ENCODE peak calls at places on chromosome 4, in four cellular contexts. M is CD8-positive, alpha-beta memory T cell; J is heart right ventricle; E is brain microvascular endothelial cell. O is an unnamed sample.

GRCh38 chr4:106264331-106264728 is 51.7 kb downstream of the TBCK start:
- DNase-seq in M (no peak), J (no peak), E (no peak), O (no peak)

GRCh38 chr4:138841341-138841740 is 174.2 kb upstream of the NOCT start:
- DNase-seq in M (no peak), J (no peak), E (no peak), O (no peak)

GRCh38 chr4:125520258-125520990 is 205.7 kb downstream of the FAT4 start:
- DNase-seq in M (no peak), J (no peak), E (peak), O (no peak)

GRCh38 chr4:152316969-152317368 is 218.9 kb downstream of the FBXW7 start:
- DNase-seq in M (no peak), J (no peak), E (no peak), O (no peak)

GRCh38 chr4:107991945-107992625 is 2.4 kb downstream of the HADH start:
- DNase-seq in M (no peak), J (no peak), E (no peak), O (no peak)

GRCh38 chr4:96602661-96603060 is 762.8 kb downstream of the PDHA2 start:
- DNase-seq in M (no peak), J (no peak), E (no peak), O (no peak)

GRCh38 chr4:78057135-78057599 is at the start of gene FRAS1:
- DNase-seq in M (no peak), J (peak), E (peak), O (peak)

GRCh38 chr4:13980317-13980716 is 352.8 kb upstream of the BOD1L1 start:
- DNase-seq in M (no peak), J (no peak), E (peak), O (no peak)

GRCh38 chr4:164596927-164597326 is 157.0 kb upstream of the SMIM31 start:
- DNase-seq in M (no peak), J (no peak), E (no peak), O (no peak)

GRCh38 chr4:53313510-53313909 is 52.4 kb downstream of the SCFD2 start:
- DNase-seq in M (no peak), J (no peak), E (peak), O (no peak)

GRCh38 chr4:185672151-185672550 is 136.8 kb upstream of the PDLIM3 start:
- DNase-seq in M (no peak), J (no peak), E (no peak), O (no peak)

GRCh38 chr4:67366341-67366861 is 178.9 kb downstream of the CENPC start:
- DNase-seq in M (no peak), J (no peak), E (no peak), O (no peak)

GRCh38 chr4:24856586-24856985 is 56.3 kb downstream of the CCDC149 start:
- DNase-seq in M (no peak), J (peak), E (peak), O (no peak)

GRCh38 chr4:68062501-68062900 is 67.2 kb downstream of the TMPRSS11F start:
- DNase-seq in M (no peak), J (no peak), E (no peak), O (peak)

GRCh38 chr4:26081795-26082498 is 167.9 kb downstream of the SMIM20 start:
- DNase-seq in M (peak), J (no peak), E (no peak), O (no peak)

GRCh38 chr4:96352051-96352517 is 512.2 kb downstream of the PDHA2 start:
- DNase-seq in M (no peak), J (no peak), E (peak), O (no peak)

GRCh38 chr4:34615315-34615714 is 1629.0 kb downstream of the ARAP2 start:
- DNase-seq in M (no peak), J (no peak), E (no peak), O (no peak)

GRCh38 chr4:73019462-73020047 is 50.0 kb downstream of the COX18 start:
- DNase-seq in M (peak), J (no peak), E (peak), O (no peak)

GRCh38 chr4:121096629-121097028 is 24.3 kb upstream of the NDNF start:
- DNase-seq in M (peak), J (no peak), E (no peak), O (no peak)

GRCh38 chr4:48901196-48901595 is 5.4 kb downstream of the OCIAD2 start:
- DNase-seq in M (no peak), J (no peak), E (no peak), O (no peak)

GRCh38 chr4:48902266-48902665 is 4.3 kb downstream of the OCIAD2 start:
- DNase-seq in M (no peak), J (no peak), E (peak), O (no peak)

GRCh38 chr4:48899432-48899749 is 7.2 kb downstream of the OCIAD2 start:
- DNase-seq in M (no peak), J (no peak), E (no peak), O (no peak)

GRCh38 chr4:48898733-48899431 is 7.7 kb downstream of the OCIAD2 start:
- DNase-seq in M (no peak), J (no peak), E (peak), O (no peak)

DNA sequence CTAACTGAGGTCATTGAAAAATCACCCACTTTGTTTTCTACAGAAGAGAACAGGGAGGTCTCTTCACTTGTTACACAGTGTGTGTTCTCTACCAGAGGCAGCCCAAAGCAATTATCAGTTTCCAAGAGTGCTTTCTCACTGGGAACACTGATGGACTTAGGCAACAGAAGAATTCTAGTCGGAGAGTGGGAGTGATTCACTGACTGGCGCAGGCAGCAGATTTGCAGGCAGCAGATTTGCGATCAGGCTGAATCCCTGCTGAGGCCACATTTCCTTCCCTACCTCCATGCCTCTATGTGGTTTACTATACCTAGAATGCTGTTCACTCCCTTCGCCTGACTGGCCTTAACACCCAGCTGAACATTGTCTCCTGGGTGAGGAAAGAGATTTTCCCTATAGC is 6.6 kb downstream of the OCIAD2 start:
- DNase-seq in M (no peak), J (no peak), E (peak), O (no peak)
- H3K27ac ChIP-seq in M (no peak), J (no peak), E (peak), O (no peak)

GRCh38 chr4:110950721-110951120 is 327.8 kb upstream of the PITX2 start:
- DNase-seq in M (no peak), J (no peak), E (no peak), O (no peak)
- H3K27ac ChIP-seq in M (no peak), J (no peak), E (no peak), O (no peak)

DNA sequence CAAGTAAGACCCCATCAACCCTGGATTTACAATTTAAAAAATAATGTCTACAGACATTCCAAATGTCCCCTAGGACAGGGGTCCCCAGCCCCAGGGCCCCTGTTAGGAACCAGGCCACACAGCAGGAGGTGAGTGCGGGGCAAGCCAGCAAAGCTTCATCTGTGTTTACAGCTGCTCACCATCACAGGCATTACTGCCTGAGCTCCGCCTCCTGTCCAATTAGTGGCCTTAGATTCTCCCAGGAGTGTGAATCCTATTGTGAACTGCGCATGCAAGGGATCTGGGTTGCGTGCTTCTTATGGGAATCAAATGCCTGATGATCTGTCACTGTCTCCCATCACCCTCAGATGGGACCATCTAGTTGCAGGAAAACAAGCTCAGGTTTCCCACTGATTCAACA is 146.1 kb downstream of the ATP10D start:
- DNase-seq in M (no peak), J (no peak), E (no peak), O (no peak)
- H3K27ac ChIP-seq in M (no peak), J (no peak), E (no peak), O (no peak)

DNA sequence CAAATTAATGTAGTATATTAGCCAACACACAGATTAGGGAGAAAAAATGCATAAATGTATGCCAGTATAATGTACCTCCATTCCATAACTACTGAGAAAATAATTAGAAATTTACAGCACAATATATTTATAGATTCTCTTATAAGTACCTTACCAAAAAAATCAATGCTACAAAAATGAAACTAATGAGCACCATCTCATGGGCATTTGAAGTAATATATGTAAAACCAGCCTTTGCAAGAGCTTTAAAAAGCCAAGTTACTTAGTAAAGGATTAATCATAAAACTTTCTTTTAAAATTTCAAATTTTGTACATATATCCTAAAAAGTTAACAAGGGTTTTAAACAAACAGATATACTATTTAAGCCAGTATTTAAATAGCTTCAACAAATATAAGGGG is 43.2 kb downstream of the LRBA start:
- DNase-seq in M (no peak), J (no peak), E (no peak), O (no peak)
- H3K27ac ChIP-seq in M (peak), J (no peak), E (no peak), O (no peak)

GRCh38 chr4:41541697-41542096 is 3.7 kb downstream of the LIMCH1 start:
- DNase-seq in M (no peak), J (no peak), E (no peak), O (no peak)

GRCh38 chr4:41546638-41547037 is 8.7 kb downstream of the LIMCH1 start:
- DNase-seq in M (no peak), J (no peak), E (no peak), O (no peak)

GRCh38 chr4:41548305-41548704 is 10.3 kb downstream of the LIMCH1 start:
- DNase-seq in M (no peak), J (no peak), E (no peak), O (no peak)

GRCh38 chr4:41542526-41543270 is 4.7 kb downstream of the LIMCH1 start:
- DNase-seq in M (no peak), J (no peak), E (no peak), O (no peak)

GRCh38 chr4:41545238-41545637 is 7.3 kb downstream of the LIMCH1 start:
- DNase-seq in M (no peak), J (no peak), E (no peak), O (no peak)
- H3K27ac ChIP-seq in M (no peak), J (peak), E (no peak), O (peak)

DNA sequence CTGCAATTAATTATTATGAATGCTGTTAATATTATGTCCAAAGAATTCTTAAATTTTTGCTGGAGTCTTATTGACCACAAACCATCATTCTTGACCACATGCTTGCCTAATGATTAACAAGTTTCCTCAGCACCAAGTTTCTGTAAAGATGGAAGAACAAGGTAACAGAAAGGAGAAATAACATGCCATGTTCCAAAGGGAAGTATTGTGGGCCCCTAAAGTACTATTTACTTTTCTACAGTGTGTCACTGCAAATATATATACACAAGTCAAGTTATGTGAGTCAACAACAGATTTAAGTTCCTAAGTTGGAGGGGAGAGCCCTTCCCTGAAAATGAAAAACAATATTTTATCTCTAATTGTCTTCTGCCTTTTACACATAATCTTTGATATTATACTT is 20.6 kb downstream of the FAM47E start:
- DNase-seq in M (no peak), J (no peak), E (no peak), O (no peak)
- H3K27ac ChIP-seq in M (no peak), J (no peak), E (no peak), O (no peak)

GRCh38 chr4:85607624-85608023 is 132.7 kb downstream of the ARHGAP24 start:
- DNase-seq in M (no peak), J (no peak), E (no peak), O (no peak)
- H3K27ac ChIP-seq in M (no peak), J (no peak), E (no peak), O (no peak)

GRCh38 chr4:183589710-183590109 is 69.3 kb downstream of the RWDD4 start:
- DNase-seq in M (no peak), J (no peak), E (no peak), O (no peak)
- H3K27ac ChIP-seq in M (no peak), J (no peak), E (no peak), O (no peak)

O was measured in dorsolateral prefrontal cortex.